ENCODE peak calls at places on chromosomes 6 and 20, in eight cellular contexts. One of them, this sample, is unnamed.

GRCh38 chr6:57135885-57136284 is 36.2 kb upstream of the BAG2 start:
- DNase-seq in AG04449: no peak
- DNase-seq in left ventricle myocardium superior: no peak
- DNase-seq in G401: no peak
- DNase-seq in amniotic stem cell: no peak
- DNase-seq in NCI-H2171 treated with DMSO at 0.1 percent for 48 hours: no peak
- DNase-seq in neural crest cell: no peak
- DNase-seq in AG10803: peak
- DNase-seq in this sample: no peak

GRCh38 chr6:159043236-159043635 is 1.6 kb downstream of the TAGAP start:
- DNase-seq in G401: no peak
- DNase-seq in NCI-H2171 treated with DMSO at 0.1 percent for 48 hours: no peak
- DNase-seq in amniotic stem cell: no peak
- DNase-seq in left ventricle myocardium superior: no peak
- DNase-seq in neural crest cell: no peak
- DNase-seq in AG04449: no peak
- DNase-seq in AG10803: no peak
- DNase-seq in this sample: no peak

GRCh38 chr20:10637563-10637962 is 36.2 kb downstream of the JAG1 start:
- DNase-seq in left ventricle myocardium superior: no peak
- DNase-seq in neural crest cell: no peak
- DNase-seq in NCI-H2171 treated with DMSO at 0.1 percent for 48 hours: no peak
- DNase-seq in amniotic stem cell: no peak
- DNase-seq in AG04449: no peak
- DNase-seq in AG10803: no peak
- DNase-seq in G401: no peak
- DNase-seq in this sample: no peak

GRCh38 chr20:49052334-49052733 is 6.2 kb downstream of the CSE1L start:
- DNase-seq in neural crest cell: no peak
- DNase-seq in AG04449: no peak
- DNase-seq in AG10803: peak
- DNase-seq in NCI-H2171 treated with DMSO at 0.1 percent for 48 hours: no peak
- DNase-seq in G401: no peak
- DNase-seq in amniotic stem cell: no peak
- DNase-seq in left ventricle myocardium superior: no peak
- DNase-seq in this sample: no peak

GRCh38 chr20:43925215-43925614 is 10.6 kb downstream of the TOX2 start:
- DNase-seq in neural crest cell: no peak
- DNase-seq in NCI-H2171 treated with DMSO at 0.1 percent for 48 hours: no peak
- DNase-seq in amniotic stem cell: no peak
- DNase-seq in AG10803: no peak
- DNase-seq in left ventricle myocardium superior: no peak
- DNase-seq in G401: no peak
- DNase-seq in AG04449: no peak
- DNase-seq in this sample: no peak

GRCh38 chr6:150734235-150734634 is 131.3 kb upstream of the MTHFD1L start:
- DNase-seq in neural crest cell: no peak
- DNase-seq in AG10803: no peak
- DNase-seq in NCI-H2171 treated with DMSO at 0.1 percent for 48 hours: no peak
- DNase-seq in G401: no peak
- DNase-seq in amniotic stem cell: no peak
- DNase-seq in left ventricle myocardium superior: no peak
- DNase-seq in AG04449: no peak
- DNase-seq in this sample: no peak

GRCh38 chr20:3115190-3116107 is 30.9 kb upstream of the AVP start:
- DNase-seq in NCI-H2171 treated with DMSO at 0.1 percent for 48 hours: peak
- DNase-seq in amniotic stem cell: peak
- DNase-seq in left ventricle myocardium superior: peak
- DNase-seq in AG04449: no peak
- DNase-seq in AG10803: peak
- DNase-seq in neural crest cell: peak
- DNase-seq in G401: peak
- DNase-seq in this sample: no peak

GRCh38 chr6:149608381-149608982 is 40.0 kb downstream of the KATNA1 start:
- DNase-seq in neural crest cell: no peak
- DNase-seq in AG10803: no peak
- DNase-seq in AG04449: no peak
- DNase-seq in NCI-H2171 treated with DMSO at 0.1 percent for 48 hours: no peak
- DNase-seq in left ventricle myocardium superior: no peak
- DNase-seq in amniotic stem cell: no peak
- DNase-seq in G401: no peak
- DNase-seq in this sample: no peak

GRCh38 chr6:24554474-24554873 is 59.7 kb downstream of the ALDH5A1 start:
- DNase-seq in G401: no peak
- DNase-seq in left ventricle myocardium superior: no peak
- DNase-seq in AG04449: no peak
- DNase-seq in AG10803: no peak
- DNase-seq in amniotic stem cell: no peak
- DNase-seq in neural crest cell: no peak
- DNase-seq in NCI-H2171 treated with DMSO at 0.1 percent for 48 hours: no peak
- DNase-seq in this sample: no peak

This sample was measured in left ventricle myocardium inferior.